ENCODE peak calls at places on chromosomes 7 and 10, in five cellular contexts. N is stimulated activated CD8-positive, alpha-beta memory T cell treated with anti-CD3 and anti-CD28 coated beads, Interleukin-7, amount 100 ng/mL, for 24 hours; L is T-helper 2 cell; E is activated T-helper 1 cell treated with anti-CD3 and anti-CD28 coated beads, Interleukin-2, amount 50 U/mL, for 16 hours; M is GM12865. T is an unnamed sample.

GRCh38 chr7:42495251-42495650 is 258.2 kb upstream of the GLI3 start:
- DNase-seq in M (no peak), E (no peak), L (no peak), N (no peak), T (no peak)

GRCh38 chr7:33446551-33446950 is 317.2 kb downstream of the BBS9 start:
- DNase-seq in L (no peak), N (no peak), E (no peak), M (no peak), T (no peak)

GRCh38 chr7:108568801-108569380 is 615 bp downstream of the THAP5 start:
- DNase-seq in M (no peak), L (no peak), N (no peak), E (no peak), T (no peak)

GRCh38 chr7:47089068-47089417 is 492.9 kb downstream of the TNS3 start:
- DNase-seq in L (no peak), M (no peak), N (no peak), E (no peak), T (no peak)

GRCh38 chr10:132387723-132388210 is 9.2 kb upstream of the PWWP2B start:
- DNase-seq in M (peak; percentile 47), L (peak; percentile 73), E (peak; percentile 58), N (peak; percentile 58), T (peak; percentile 81)

GRCh38 chr10:42976353-42977031 is 100.4 kb upstream of the RET start:
- DNase-seq in L (no peak), E (no peak), M (no peak), N (no peak), T (no peak)

GRCh38 chr10:108545921-108546320 is 1377.4 kb downstream of the XPNPEP1 start:
- DNase-seq in L (no peak), E (no peak), M (peak; percentile 53), N (no peak), T (peak; percentile 14)

GRCh38 chr10:90884414-90884813 is 12.6 kb downstream of the RPP30 start:
- DNase-seq in M (no peak), N (no peak), L (no peak), E (no peak), T (no peak)